ENCODE peak calls at places on chromosomes 11 and 22, in six cellular contexts. One of them, this sample, is unnamed.

GRCh38 chr22:23233746-23234408 is 53.6 kb downstream of the BCR start:
- DNase-seq in brain microvascular endothelial cell: peak; percentile 41
- DNase-seq in lower lobe of right lung: no peak
- DNase-seq in choroid plexus epithelial cell: peak; percentile 46
- DNase-seq in AG04449: no peak
- DNase-seq in cardiac fibroblast: peak; percentile 67
- DNase-seq in this sample: no peak

GRCh38 chr22:28034760-28035401 is 115.8 kb upstream of the PITPNB start:
- DNase-seq in cardiac fibroblast: peak; percentile 79
- DNase-seq in AG04449: no peak
- DNase-seq in choroid plexus epithelial cell: peak; percentile 69
- DNase-seq in lower lobe of right lung: no peak
- DNase-seq in brain microvascular endothelial cell: peak; percentile 60
- DNase-seq in this sample: no peak

GRCh38 chr11:24932110-24933000 is 435.5 kb downstream of the LUZP2 start:
- DNase-seq in choroid plexus epithelial cell: peak; percentile 20
- DNase-seq in brain microvascular endothelial cell: no peak
- DNase-seq in AG04449: no peak
- DNase-seq in lower lobe of right lung: no peak
- DNase-seq in cardiac fibroblast: peak; percentile 2
- DNase-seq in this sample: no peak

GRCh38 chr11:78138694-78139421 is 568 bp downstream of the ALG8 start:
- DNase-seq in brain microvascular endothelial cell: peak; percentile 28
- DNase-seq in AG04449: no peak
- DNase-seq in lower lobe of right lung: no peak
- DNase-seq in choroid plexus epithelial cell: peak; percentile 37
- DNase-seq in cardiac fibroblast: peak; percentile 29
- DNase-seq in this sample: no peak

GRCh38 chr11:126607374-126607773 is 251.9 kb downstream of the ST3GAL4 start:
- DNase-seq in lower lobe of right lung: no peak
- DNase-seq in cardiac fibroblast: peak; percentile 54
- DNase-seq in AG04449: peak; percentile 10
- DNase-seq in brain microvascular endothelial cell: peak; percentile 59
- DNase-seq in choroid plexus epithelial cell: peak; percentile 61
- DNase-seq in this sample: peak; percentile 38

GRCh38 chr22:39135092-39135896 is 17.2 kb downstream of the CBX7 start:
- DNase-seq in choroid plexus epithelial cell: peak; percentile 48
- DNase-seq in brain microvascular endothelial cell: peak; percentile 32
- DNase-seq in lower lobe of right lung: no peak
- DNase-seq in cardiac fibroblast: peak; percentile 42
- DNase-seq in AG04449: no peak
- DNase-seq in this sample: no peak

GRCh38 chr22:46042786-46043185 is 65.8 kb upstream of the WNT7B start:
- DNase-seq in cardiac fibroblast: no peak
- DNase-seq in lower lobe of right lung: peak; percentile 28
- DNase-seq in brain microvascular endothelial cell: no peak
- DNase-seq in AG04449: no peak
- DNase-seq in choroid plexus epithelial cell: no peak
- DNase-seq in this sample: no peak

GRCh38 chr11:63536669-63537292 is at the start of gene PLAAT4:
- DNase-seq in cardiac fibroblast: peak; percentile 85
- DNase-seq in AG04449: no peak
- DNase-seq in brain microvascular endothelial cell: peak; percentile 53
- DNase-seq in choroid plexus epithelial cell: peak; percentile 88
- DNase-seq in lower lobe of right lung: no peak
- DNase-seq in this sample: no peak

GRCh38 chr11:31240340-31240904 is 129.1 kb downstream of the DCDC1 start:
- DNase-seq in AG04449: no peak
- DNase-seq in brain microvascular endothelial cell: peak; percentile 34
- DNase-seq in choroid plexus epithelial cell: peak; percentile 78
- DNase-seq in cardiac fibroblast: peak; percentile 67
- DNase-seq in lower lobe of right lung: no peak
- DNase-seq in this sample: no peak

GRCh38 chr11:65891180-65892136 is 985 bp downstream of the CCDC85B start:
- DNase-seq in cardiac fibroblast: peak; percentile 65
- DNase-seq in lower lobe of right lung: peak; percentile 62
- DNase-seq in AG04449: no peak
- DNase-seq in choroid plexus epithelial cell: no peak
- DNase-seq in brain microvascular endothelial cell: no peak
- DNase-seq in this sample: no peak

GRCh38 chr22:36816338-36816634 is 549 bp downstream of the PVALB start:
- DNase-seq in choroid plexus epithelial cell: no peak
- DNase-seq in brain microvascular endothelial cell: no peak
- DNase-seq in cardiac fibroblast: no peak
- DNase-seq in lower lobe of right lung: no peak
- DNase-seq in AG04449: no peak
- DNase-seq in this sample: no peak

GRCh38 chr11:104771782-104772181 is 126.5 kb downstream of the CASP12 start:
- DNase-seq in cardiac fibroblast: no peak
- DNase-seq in choroid plexus epithelial cell: peak; percentile 23
- DNase-seq in lower lobe of right lung: no peak
- DNase-seq in AG04449: no peak
- DNase-seq in brain microvascular endothelial cell: no peak
- DNase-seq in this sample: no peak

GRCh38 chr11:102589047-102589459 is 36.1 kb downstream of the MMP20 start:
- DNase-seq in choroid plexus epithelial cell: no peak
- DNase-seq in brain microvascular endothelial cell: no peak
- DNase-seq in cardiac fibroblast: no peak
- DNase-seq in AG04449: no peak
- DNase-seq in lower lobe of right lung: no peak
- DNase-seq in this sample: no peak

GRCh38 chr11:61071880-61072279 is 30.4 kb upstream of the CD5 start:
- DNase-seq in cardiac fibroblast: no peak
- DNase-seq in choroid plexus epithelial cell: peak; percentile 13
- DNase-seq in lower lobe of right lung: no peak
- DNase-seq in AG04449: no peak
- DNase-seq in brain microvascular endothelial cell: no peak
- DNase-seq in this sample: no peak

GRCh38 chr22:47112994-47113879 is 350.8 kb downstream of the TBC1D22A start:
- DNase-seq in brain microvascular endothelial cell: no peak
- DNase-seq in AG04449: no peak
- DNase-seq in choroid plexus epithelial cell: no peak
- DNase-seq in lower lobe of right lung: no peak
- DNase-seq in cardiac fibroblast: no peak
- DNase-seq in this sample: no peak

GRCh38 chr11:96635655-96636054 is 245.8 kb downstream of the JRKL start:
- DNase-seq in cardiac fibroblast: no peak
- DNase-seq in choroid plexus epithelial cell: no peak
- DNase-seq in lower lobe of right lung: no peak
- DNase-seq in AG04449: no peak
- DNase-seq in brain microvascular endothelial cell: no peak
- DNase-seq in this sample: no peak

GRCh38 chr22:21713428-21714058 is 22.1 kb downstream of the YPEL1 start:
- DNase-seq in AG04449: no peak
- DNase-seq in cardiac fibroblast: no peak
- DNase-seq in brain microvascular endothelial cell: no peak
- DNase-seq in choroid plexus epithelial cell: no peak
- DNase-seq in lower lobe of right lung: no peak
- DNase-seq in this sample: no peak
- TF ChIP-seq CTCF in AG04449: no peak
- TF ChIP-seq CTCF in cardiac fibroblast: no peak
- TF ChIP-seq CTCF in brain microvascular endothelial cell: no peak
- TF ChIP-seq CTCF in choroid plexus epithelial cell: no peak
- TF ChIP-seq CTCF in lower lobe of right lung: no peak
- TF ChIP-seq CTCF in this sample: no peak

GRCh38 chr11:59102259-59102765 is 4.7 kb upstream of the FAM111B start:
- DNase-seq in AG04449: no peak
- DNase-seq in choroid plexus epithelial cell: peak; percentile 51
- DNase-seq in brain microvascular endothelial cell: peak; percentile 35
- DNase-seq in lower lobe of right lung: peak; percentile 75
- DNase-seq in cardiac fibroblast: peak; percentile 37
- DNase-seq in this sample: no peak
- H3K4me3 ChIP-seq in AG04449: peak overlapping the region; percentile 39
- H3K4me3 ChIP-seq in choroid plexus epithelial cell: peak overlapping the region; percentile 19
- H3K4me3 ChIP-seq in brain microvascular endothelial cell: peak overlapping the region; percentile 37
- H3K4me3 ChIP-seq in lower lobe of right lung: peak overlapping the region; percentile 45
- H3K4me3 ChIP-seq in cardiac fibroblast: peak overlapping the region; percentile 29
- H3K4me3 ChIP-seq in this sample: peak overlapping the region; percentile 12

GRCh38 chr11:33168605-33169240 is 7.4 kb upstream of the CSTF3 start:
- DNase-seq in cardiac fibroblast: peak; percentile 47
- DNase-seq in choroid plexus epithelial cell: peak; percentile 45
- DNase-seq in brain microvascular endothelial cell: peak; percentile 21
- DNase-seq in AG04449: no peak
- DNase-seq in lower lobe of right lung: no peak
- DNase-seq in this sample: no peak

GRCh38 chr11:33172345-33172744 is 11.1 kb upstream of the CSTF3 start:
- DNase-seq in brain microvascular endothelial cell: no peak
- DNase-seq in cardiac fibroblast: no peak
- DNase-seq in lower lobe of right lung: no peak
- DNase-seq in choroid plexus epithelial cell: no peak
- DNase-seq in AG04449: no peak
- DNase-seq in this sample: no peak

GRCh38 chr11:33178443-33179154 is 17.3 kb upstream of the CSTF3 start:
- DNase-seq in brain microvascular endothelial cell: peak; percentile 24
- DNase-seq in cardiac fibroblast: no peak
- DNase-seq in AG04449: peak; percentile 34
- DNase-seq in choroid plexus epithelial cell: no peak
- DNase-seq in lower lobe of right lung: no peak
- DNase-seq in this sample: no peak

GRCh38 chr11:33177676-33178336 is 16.5 kb upstream of the CSTF3 start:
- DNase-seq in lower lobe of right lung: no peak
- DNase-seq in choroid plexus epithelial cell: no peak
- DNase-seq in cardiac fibroblast: peak; percentile 46
- DNase-seq in brain microvascular endothelial cell: no peak
- DNase-seq in AG04449: no peak
- DNase-seq in this sample: no peak

GRCh38 chr11:33172996-33173395 is 11.7 kb upstream of the CSTF3 start:
- DNase-seq in AG04449: no peak
- DNase-seq in lower lobe of right lung: no peak
- DNase-seq in choroid plexus epithelial cell: peak; percentile 69
- DNase-seq in brain microvascular endothelial cell: no peak
- DNase-seq in cardiac fibroblast: peak; percentile 71
- DNase-seq in this sample: no peak
- TF ChIP-seq CTCF in AG04449: no peak
- TF ChIP-seq CTCF in lower lobe of right lung: no peak
- TF ChIP-seq CTCF in choroid plexus epithelial cell: no peak
- TF ChIP-seq CTCF in brain microvascular endothelial cell: no peak
- TF ChIP-seq CTCF in cardiac fibroblast: no peak
- TF ChIP-seq CTCF in this sample: no peak

GRCh38 chr22:31481129-31481528 is 8.5 kb downstream of the EIF4ENIF1 start:
- DNase-seq in choroid plexus epithelial cell: no peak
- DNase-seq in brain microvascular endothelial cell: no peak
- DNase-seq in lower lobe of right lung: no peak
- DNase-seq in AG04449: no peak
- DNase-seq in cardiac fibroblast: no peak
- DNase-seq in this sample: no peak

GRCh38 chr22:31474743-31475142 is 14.9 kb downstream of the EIF4ENIF1 start:
- DNase-seq in cardiac fibroblast: peak; percentile 82
- DNase-seq in brain microvascular endothelial cell: peak; percentile 68
- DNase-seq in lower lobe of right lung: no peak
- DNase-seq in AG04449: peak; percentile 90
- DNase-seq in choroid plexus epithelial cell: peak; percentile 98
- DNase-seq in this sample: peak; percentile 85

GRCh38 chr22:31475778-31476177 is 13.9 kb downstream of the EIF4ENIF1 start:
- DNase-seq in cardiac fibroblast: no peak
- DNase-seq in brain microvascular endothelial cell: no peak
- DNase-seq in AG04449: no peak
- DNase-seq in lower lobe of right lung: no peak
- DNase-seq in choroid plexus epithelial cell: no peak
- DNase-seq in this sample: no peak

DNA sequence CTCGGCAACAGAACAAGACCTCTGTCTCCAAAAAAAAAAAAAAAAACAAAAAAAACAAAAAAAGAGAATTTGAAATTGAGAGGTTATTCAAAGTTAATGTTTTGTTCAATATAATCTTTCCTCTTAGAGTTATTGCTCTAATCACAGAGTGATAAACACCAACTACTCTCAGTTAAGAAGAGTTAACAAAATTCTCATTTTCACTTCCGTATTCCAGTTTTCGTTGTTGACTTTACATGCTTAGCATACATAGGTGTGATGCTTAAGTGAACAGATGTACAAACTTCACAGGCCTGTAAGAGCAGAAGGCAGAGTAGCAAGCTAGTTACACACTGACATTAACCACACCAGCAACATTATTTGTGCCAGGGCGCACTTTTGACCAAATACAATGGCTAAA is 12.3 kb downstream of the EIF4ENIF1 start:
- DNase-seq in cardiac fibroblast: no peak
- DNase-seq in lower lobe of right lung: no peak
- DNase-seq in AG04449: no peak
- DNase-seq in choroid plexus epithelial cell: no peak
- DNase-seq in brain microvascular endothelial cell: no peak
- DNase-seq in this sample: no peak
- H3K4me3 ChIP-seq in cardiac fibroblast: no peak overlapping the region
- H3K4me3 ChIP-seq in lower lobe of right lung: no peak overlapping the region
- H3K4me3 ChIP-seq in AG04449: no peak overlapping the region
- H3K4me3 ChIP-seq in choroid plexus epithelial cell: no peak overlapping the region
- H3K4me3 ChIP-seq in brain microvascular endothelial cell: no peak overlapping the region
- H3K4me3 ChIP-seq in this sample: no peak overlapping the region

GRCh38 chr11:34356918-34357645 is 728 bp downstream of the ABTB2 start:
- DNase-seq in brain microvascular endothelial cell: peak; percentile 44
- DNase-seq in choroid plexus epithelial cell: peak; percentile 64
- DNase-seq in lower lobe of right lung: peak; percentile 74
- DNase-seq in cardiac fibroblast: peak; percentile 70
- DNase-seq in AG04449: no peak
- DNase-seq in this sample: no peak
- TF ChIP-seq CTCF in brain microvascular endothelial cell: peak; percentile 35
- TF ChIP-seq CTCF in choroid plexus epithelial cell: peak; percentile 26
- TF ChIP-seq CTCF in lower lobe of right lung: no peak
- TF ChIP-seq CTCF in cardiac fibroblast: no peak
- TF ChIP-seq CTCF in AG04449: no peak
- TF ChIP-seq CTCF in this sample: no peak

GRCh38 chr11:32435947-32436750 is 810 bp upstream of the WT1 start:
- DNase-seq in lower lobe of right lung: no peak
- DNase-seq in brain microvascular endothelial cell: no peak
- DNase-seq in cardiac fibroblast: peak; percentile 71
- DNase-seq in choroid plexus epithelial cell: no peak
- DNase-seq in AG04449: no peak
- DNase-seq in this sample: no peak
- H3K4me3 ChIP-seq in lower lobe of right lung: peak overlapping the region; percentile 33
- H3K4me3 ChIP-seq in brain microvascular endothelial cell: no peak overlapping the region
- H3K4me3 ChIP-seq in cardiac fibroblast: peak overlapping the region; percentile 62
- H3K4me3 ChIP-seq in choroid plexus epithelial cell: no peak overlapping the region
- H3K4me3 ChIP-seq in AG04449: no peak overlapping the region
- H3K4me3 ChIP-seq in this sample: no peak overlapping the region

DNA sequence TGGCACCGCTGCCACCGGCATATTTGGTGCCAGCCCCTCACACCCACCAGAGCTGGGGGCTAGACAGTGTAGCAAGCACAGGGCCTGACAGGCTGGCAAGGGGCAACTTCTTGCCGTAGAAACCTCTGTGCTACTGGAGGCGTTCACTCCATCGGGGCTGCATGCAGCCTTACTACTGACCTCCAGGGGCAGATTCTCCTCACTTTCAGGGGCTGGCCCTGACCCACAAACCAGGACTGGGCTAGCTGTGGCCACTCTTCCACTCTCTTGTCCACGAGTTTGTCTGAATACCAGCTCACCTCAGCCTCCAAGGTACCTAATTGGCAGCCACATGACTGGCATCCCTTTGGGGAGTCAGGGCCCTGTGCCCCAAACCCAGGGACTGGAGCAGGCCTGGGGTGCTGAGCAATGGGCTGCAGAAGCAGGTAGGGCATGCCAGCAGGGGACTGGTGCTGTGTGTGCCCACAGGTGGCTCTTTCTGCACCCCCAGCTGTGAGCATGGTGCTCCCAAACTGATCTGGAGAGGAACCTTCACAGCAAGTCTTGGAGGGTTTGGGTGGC is 2.1 kb upstream of the LMO1 start:
- DNase-seq in brain microvascular endothelial cell: no peak
- DNase-seq in lower lobe of right lung: peak; percentile 18
- DNase-seq in choroid plexus epithelial cell: no peak
- DNase-seq in cardiac fibroblast: no peak
- DNase-seq in AG04449: no peak
- DNase-seq in this sample: no peak
- TF ChIP-seq CTCF in brain microvascular endothelial cell: peak; percentile 48
- TF ChIP-seq CTCF in lower lobe of right lung: no peak
- TF ChIP-seq CTCF in choroid plexus epithelial cell: peak; percentile 35
- TF ChIP-seq CTCF in cardiac fibroblast: peak; percentile 24
- TF ChIP-seq CTCF in AG04449: no peak
- TF ChIP-seq CTCF in this sample: peak; percentile 14